ENCODE peak calls at places on chromosomes 1 and 21, in four cellular contexts. One of them, this sample, is unnamed.
A peak's percentile ranks its signal among the peaks of the same experiment; 100 is the strongest.

GRCh38 chr21:35026153-35026499 is 23.0 kb downstream of the RUNX1 start:
- DNase-seq in hepatocyte: no peak
- DNase-seq in CD8-positive, alpha-beta T cell: no peak
- DNase-seq in body of pancreas: no peak
- DNase-seq in this sample: no peak

GRCh38 chr1:245765241-245766000 is 610.6 kb downstream of the KIF26B start:
- DNase-seq in hepatocyte: no peak
- DNase-seq in CD8-positive, alpha-beta T cell: no peak
- DNase-seq in body of pancreas: no peak
- DNase-seq in this sample: peak; percentile 60

GRCh38 chr1:223760833-223761232 is 48.5 kb downstream of the CAPN2 start:
- DNase-seq in hepatocyte: no peak
- DNase-seq in body of pancreas: no peak
- DNase-seq in CD8-positive, alpha-beta T cell: no peak
- DNase-seq in this sample: no peak

GRCh38 chr1:155729031-155729898 is 40.4 kb downstream of the DAP3 start:
- DNase-seq in body of pancreas: peak; percentile 65
- DNase-seq in CD8-positive, alpha-beta T cell: no peak
- DNase-seq in hepatocyte: peak; percentile 84
- DNase-seq in this sample: peak; percentile 61

GRCh38 chr1:203290261-203291089 is 14.8 kb upstream of the BTG2 start:
- DNase-seq in hepatocyte: peak; percentile 97
- DNase-seq in body of pancreas: peak; percentile 98
- DNase-seq in CD8-positive, alpha-beta T cell: peak; percentile 98
- DNase-seq in this sample: peak; percentile 65

GRCh38 chr1:204581759-204582158 is 65.6 kb downstream of the MDM4 start:
- DNase-seq in CD8-positive, alpha-beta T cell: no peak
- DNase-seq in hepatocyte: no peak
- DNase-seq in body of pancreas: no peak
- DNase-seq in this sample: no peak

GRCh38 chr1:23122023-23122738 is 46.5 kb downstream of the LUZP1 start:
- DNase-seq in CD8-positive, alpha-beta T cell: no peak
- DNase-seq in body of pancreas: peak; percentile 27
- DNase-seq in hepatocyte: peak; percentile 24
- DNase-seq in this sample: no peak

GRCh38 chr1:116868386-116868785 is 41.3 kb upstream of the PTGFRN start:
- DNase-seq in hepatocyte: no peak
- DNase-seq in body of pancreas: no peak
- DNase-seq in CD8-positive, alpha-beta T cell: no peak
- DNase-seq in this sample: no peak

GRCh38 chr1:62875676-62876075 is 91.7 kb downstream of the ATG4C start:
- DNase-seq in hepatocyte: no peak
- DNase-seq in body of pancreas: no peak
- DNase-seq in CD8-positive, alpha-beta T cell: no peak
- DNase-seq in this sample: no peak

GRCh38 chr1:234691567-234691966 is 81.6 kb upstream of the IRF2BP2 start:
- DNase-seq in CD8-positive, alpha-beta T cell: no peak
- DNase-seq in hepatocyte: no peak
- DNase-seq in body of pancreas: no peak
- DNase-seq in this sample: peak; percentile 18

GRCh38 chr1:6365047-6365446 is 28.5 kb downstream of the ACOT7 start:
- DNase-seq in CD8-positive, alpha-beta T cell: peak; percentile 57
- DNase-seq in hepatocyte: no peak
- DNase-seq in body of pancreas: no peak
- DNase-seq in this sample: no peak

GRCh38 chr1:68104155-68104554 is 53.7 kb upstream of the DIRAS3 start:
- DNase-seq in hepatocyte: no peak
- DNase-seq in CD8-positive, alpha-beta T cell: no peak
- DNase-seq in body of pancreas: no peak
- DNase-seq in this sample: no peak

GRCh38 chr1:116881879-116882520 is 27.7 kb upstream of the PTGFRN start:
- DNase-seq in body of pancreas: peak; percentile 74
- DNase-seq in hepatocyte: peak; percentile 61
- DNase-seq in CD8-positive, alpha-beta T cell: no peak
- DNase-seq in this sample: no peak

GRCh38 chr1:64915381-64916274 is 50.7 kb downstream of the JAK1 start:
- DNase-seq in body of pancreas: peak; percentile 80
- DNase-seq in hepatocyte: peak; percentile 80
- DNase-seq in CD8-positive, alpha-beta T cell: no peak
- DNase-seq in this sample: no peak

GRCh38 chr1:2585318-2586092 is 1.1 kb upstream of the PRXL2B start:
- DNase-seq in body of pancreas: peak; percentile 66
- DNase-seq in hepatocyte: peak; percentile 81
- DNase-seq in CD8-positive, alpha-beta T cell: peak; percentile 84
- DNase-seq in this sample: peak; percentile 57

GRCh38 chr1:86916752-86917151 is 2.3 kb downstream of the HS2ST1 start:
- DNase-seq in CD8-positive, alpha-beta T cell: no peak
- DNase-seq in hepatocyte: no peak
- DNase-seq in body of pancreas: no peak
- DNase-seq in this sample: no peak
- H3K4me3 ChIP-seq in CD8-positive, alpha-beta T cell: no peak overlapping the region
- H3K4me3 ChIP-seq in hepatocyte: peak overlapping the region; percentile 86
- H3K4me3 ChIP-seq in body of pancreas: no peak overlapping the region
- H3K4me3 ChIP-seq in this sample: no peak overlapping the region

DNA sequence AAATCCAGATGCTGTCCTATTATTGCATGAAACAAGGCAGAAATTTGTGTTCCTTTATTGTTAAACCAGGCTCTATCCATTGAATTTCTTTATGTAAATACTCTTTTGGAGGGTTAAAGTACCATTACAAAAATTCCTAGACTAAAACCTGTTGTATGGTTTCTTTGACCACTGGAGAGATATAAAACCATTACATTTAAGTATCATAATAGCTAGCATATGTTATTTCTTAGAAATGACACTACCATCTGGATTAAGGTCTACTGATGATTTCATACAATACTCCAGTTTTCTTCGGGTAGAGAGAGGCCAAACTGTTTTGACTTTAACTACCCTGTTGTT is 154.7 kb upstream of the C1orf87 start:
- DNase-seq in CD8-positive, alpha-beta T cell: no peak
- DNase-seq in body of pancreas: no peak
- DNase-seq in hepatocyte: no peak
- DNase-seq in this sample: no peak
- H3K27ac ChIP-seq in CD8-positive, alpha-beta T cell: no peak overlapping the region
- H3K27ac ChIP-seq in body of pancreas: no peak overlapping the region
- H3K27ac ChIP-seq in hepatocyte: no peak overlapping the region
- H3K27ac ChIP-seq in this sample: no peak overlapping the region

GRCh38 chr1:47178665-47179022 is 11.2 kb downstream of the PDZK1IP1 start:
- DNase-seq in hepatocyte: no peak
- DNase-seq in body of pancreas: no peak
- DNase-seq in CD8-positive, alpha-beta T cell: peak; percentile 40
- DNase-seq in this sample: no peak
- H3K4me3 ChIP-seq in hepatocyte: no peak overlapping the region
- H3K4me3 ChIP-seq in body of pancreas: no peak overlapping the region
- H3K4me3 ChIP-seq in CD8-positive, alpha-beta T cell: no peak overlapping the region
- H3K4me3 ChIP-seq in this sample: no peak overlapping the region

DNA sequence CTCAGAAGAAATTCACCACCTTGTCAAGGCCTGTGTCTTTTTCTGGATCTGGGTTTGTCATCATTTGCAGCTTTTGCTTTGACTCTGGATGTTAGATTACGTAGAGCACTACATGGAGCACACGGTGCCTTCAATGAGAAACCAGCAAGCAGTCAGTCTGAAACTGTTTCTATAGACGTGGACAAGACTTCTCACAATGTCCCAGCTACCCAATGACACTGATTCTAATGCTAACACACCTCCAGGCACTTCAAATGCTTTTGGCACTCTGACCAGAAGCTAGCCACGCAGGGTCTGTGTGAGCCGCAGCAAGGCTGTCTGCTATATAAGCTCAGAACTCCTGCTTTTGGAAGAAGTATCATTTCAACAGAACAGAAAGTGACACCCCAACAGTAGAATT is 38.2 kb downstream of the ITPKB start:
- DNase-seq in body of pancreas: no peak
- DNase-seq in CD8-positive, alpha-beta T cell: no peak
- DNase-seq in hepatocyte: no peak
- DNase-seq in this sample: no peak
- H3K27ac ChIP-seq in body of pancreas: no peak overlapping the region
- H3K27ac ChIP-seq in CD8-positive, alpha-beta T cell: no peak overlapping the region
- H3K27ac ChIP-seq in hepatocyte: no peak overlapping the region
- H3K27ac ChIP-seq in this sample: no peak overlapping the region

This sample was measured in SJSA1.